ENCODE peak calls at places on chromosomes 5 and 9, in eight cellular contexts. O is HCT116, A is H1, R is K562, P is GM12878, D is HepG2, Y is SK-N-SH, M is endothelial cell of umbilical vein. I is an unnamed sample.
A peak's percentile ranks its signal among the peaks of the same experiment; 100 is the strongest.

GRCh38 chr5:126686451-126687126 is 85.8 kb downstream of the PHAX start:
- DNase-seq in M (no peak), P (peak; percentile 15), Y (no peak), A (no peak), R (peak; percentile 63), O (no peak), D (no peak), I (no peak)

GRCh38 chr9:97981828-97982164 is 1.3 kb upstream of the ANP32B start:
- DNase-seq in A (no peak), O (no peak), M (no peak), P (no peak), R (no peak), Y (no peak), D (no peak), I (no peak)

GRCh38 chr9:115941561-115942315 is 211.9 kb upstream of the PAPPA start:
- DNase-seq in P (no peak), D (no peak), M (no peak), O (no peak), Y (no peak), R (no peak), A (no peak), I (no peak)

GRCh38 chr9:26937816-26938371 is 9.1 kb downstream of the PLAA start:
- DNase-seq in R (no peak), P (no peak), O (no peak), D (no peak), A (no peak), M (no peak), Y (no peak), I (no peak)

GRCh38 chr9:135671591-135672041 is 8.5 kb downstream of the LCN9 start:
- DNase-seq in R (peak; percentile 40), P (no peak), A (peak; percentile 86), O (no peak), M (no peak), Y (peak; percentile 72), D (no peak), I (no peak)

GRCh38 chr9:99050292-99050911 is 54.5 kb upstream of the TGFBR1 start:
- DNase-seq in D (peak; percentile 13), M (no peak), P (no peak), O (no peak), A (no peak), Y (no peak), R (peak; percentile 38), I (no peak)

GRCh38 chr5:163964650-163965049 is 459.2 kb downstream of the MAT2B start:
- DNase-seq in P (no peak), Y (no peak), R (no peak), M (peak; percentile 71), O (no peak), A (no peak), D (no peak), I (no peak)

GRCh38 chr5:167786871-167787568 is 504.4 kb upstream of the WWC1 start:
- DNase-seq in Y (no peak), D (no peak), O (no peak), A (no peak), M (no peak), R (no peak), P (no peak), I (no peak)

GRCh38 chr5:161201558-161201957 is 345.0 kb downstream of the GABRB2 start:
- DNase-seq in R (no peak), D (no peak), A (no peak), P (no peak), Y (no peak), O (no peak), M (no peak), I (no peak)

DNA sequence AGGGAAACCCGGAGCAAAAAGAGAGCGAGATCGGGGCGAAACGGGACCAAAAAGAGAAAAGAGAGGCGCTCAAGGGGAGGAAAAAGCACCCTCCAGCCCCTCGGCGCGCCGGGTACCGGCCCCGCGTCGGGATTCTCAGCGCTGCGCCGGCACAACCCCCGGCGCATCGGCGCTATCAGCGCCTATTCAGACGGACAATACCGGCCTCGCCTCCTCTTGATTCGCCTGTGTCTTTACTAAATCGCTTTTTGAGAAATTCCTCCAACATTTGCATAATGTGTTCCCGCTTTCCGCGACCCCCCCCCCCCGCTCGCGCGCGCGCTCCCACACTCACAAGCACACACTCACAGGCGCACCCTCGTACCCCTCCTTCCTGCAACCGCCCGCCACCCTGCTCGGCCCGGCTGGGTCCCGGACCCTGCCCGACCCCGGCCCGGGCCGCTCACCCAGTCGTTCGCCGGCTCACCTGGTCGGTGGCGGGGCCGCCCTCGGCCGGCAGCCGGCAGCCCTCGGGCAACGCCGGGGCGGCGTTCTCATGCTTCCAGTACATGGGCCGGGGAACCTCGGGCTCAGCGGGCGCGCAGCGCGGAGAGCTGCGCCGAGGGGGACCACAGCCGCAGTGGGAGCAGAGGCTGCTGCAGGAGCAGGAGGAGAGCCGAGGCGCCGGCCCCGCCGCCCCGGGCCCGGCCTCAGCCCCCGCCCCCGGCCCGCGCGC is 409 bp downstream of the LHX6 start:
- DNase-seq in A (peak; percentile 70), M (no peak), P (no peak), D (no peak), O (no peak), Y (peak; percentile 73), R (no peak), I (no peak)
- H3K9ac ChIP-seq in A (no peak overlapping the region), M (peak overlapping the region; percentile 18), P (no peak overlapping the region), D (no peak overlapping the region), O (peak overlapping the region; percentile 36), Y (no peak overlapping the region), R (peak overlapping the region; percentile 89), I (no peak overlapping the region)

DNA sequence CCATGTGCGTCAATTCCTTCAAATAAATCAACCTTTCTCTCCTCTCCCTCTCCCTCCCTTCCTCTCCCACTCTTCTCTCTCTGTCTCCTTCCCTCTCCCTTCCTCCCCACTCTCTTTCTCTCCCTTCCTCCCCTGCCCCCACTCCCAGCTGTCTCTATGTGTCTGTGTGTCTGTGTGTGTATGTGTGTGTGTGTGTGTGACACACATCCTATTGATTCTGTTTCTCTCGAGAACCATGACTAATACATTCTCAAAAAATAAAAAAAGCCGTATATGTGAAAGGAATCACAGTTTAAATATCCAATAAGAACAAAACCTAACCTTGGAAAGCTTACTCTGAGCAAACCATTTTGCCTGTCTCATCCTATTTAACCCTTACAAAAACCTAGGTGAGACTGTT is 8.5 kb downstream of the HSD17B3 start:
- DNase-seq in A (no peak), R (no peak), O (peak; percentile 10), M (peak; percentile 36), Y (no peak), D (no peak), P (no peak), I (no peak)
- H3K27ac ChIP-seq in A (no peak overlapping the region), R (no peak overlapping the region), O (no peak overlapping the region), M (no peak overlapping the region), Y (no peak overlapping the region), D (no peak overlapping the region), P (no peak overlapping the region), I (no peak overlapping the region)

DNA sequence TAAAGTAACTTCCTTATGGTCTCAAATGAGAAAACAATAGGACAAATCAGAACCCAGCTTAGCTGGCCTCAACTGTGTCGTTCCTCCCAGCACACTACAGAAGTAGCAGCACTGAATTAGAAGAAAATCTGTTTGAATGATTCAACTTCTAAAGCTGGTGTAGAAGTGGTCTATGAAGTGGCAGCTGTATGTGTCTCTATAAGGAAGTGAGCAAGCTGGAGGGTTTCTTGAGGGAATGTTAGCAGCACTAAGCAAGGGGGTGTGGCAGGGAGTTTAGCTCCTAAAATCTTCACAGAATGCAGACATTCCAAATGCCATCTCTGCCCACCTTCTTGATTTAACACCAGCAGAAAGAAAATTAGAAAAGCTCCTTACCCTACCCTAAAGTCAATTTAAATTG is 4.1 kb downstream of the KLF9 start:
- DNase-seq in D (no peak), Y (no peak), P (no peak), O (no peak), R (no peak), A (no peak), M (peak; percentile 53), I (no peak)
- TF ChIP-seq POLR2AphosphoS5 in D (no peak), Y (no peak), P (no peak), O (no peak), R (no peak), A (no peak), M (no peak), I (no peak)

GRCh38 chr5:146474040-146474439 is 26.9 kb downstream of the TCERG1 start:
- DNase-seq in O (no peak), R (no peak), D (no peak), Y (no peak), P (no peak), M (peak; percentile 17), A (no peak), I (no peak)
- H3K9ac ChIP-seq in O (no peak overlapping the region), R (no peak overlapping the region), D (no peak overlapping the region), Y (no peak overlapping the region), P (no peak overlapping the region), M (no peak overlapping the region), A (no peak overlapping the region), I (no peak overlapping the region)

GRCh38 chr9:33105504-33105903 is 29.0 kb upstream of the SMU1 start:
- DNase-seq in Y (no peak), M (no peak), R (no peak), A (no peak), D (no peak), O (no peak), P (no peak), I (no peak)

GRCh38 chr9:33107762-33108161 is 31.3 kb upstream of the SMU1 start:
- DNase-seq in O (no peak), D (no peak), A (no peak), P (no peak), M (no peak), R (no peak), Y (no peak), I (no peak)

GRCh38 chr9:33105939-33106338 is 29.5 kb upstream of the SMU1 start:
- DNase-seq in R (no peak), M (peak; percentile 42), P (no peak), O (no peak), D (no peak), Y (no peak), A (no peak), I (no peak)

GRCh38 chr9:33106827-33107621 is 30.6 kb upstream of the SMU1 start:
- DNase-seq in D (no peak), Y (no peak), O (no peak), A (no peak), P (no peak), R (peak; percentile 32), M (peak; percentile 85), I (no peak)

GRCh38 chr9:33106372-33106771 is 29.9 kb upstream of the SMU1 start:
- DNase-seq in R (no peak), A (no peak), D (no peak), Y (no peak), P (no peak), O (no peak), M (no peak), I (no peak)
- H3K27ac ChIP-seq in R (no peak overlapping the region), A (no peak overlapping the region), D (no peak overlapping the region), Y (peak overlapping the region; percentile 75), P (no peak overlapping the region), O (no peak overlapping the region), M (peak overlapping the region; percentile 87), I (no peak overlapping the region)

GRCh38 chr9:21542780-21543179 is 60.7 kb upstream of the IFNE start:
- DNase-seq in Y (no peak), D (no peak), R (no peak), M (peak; percentile 59), A (no peak), O (no peak), P (no peak), I (no peak)
- TF ChIP-seq POLR2AphosphoS5 in Y (no peak), D (no peak), R (no peak), M (no peak), A (no peak), O (peak; percentile 44), P (no peak), I (no peak)